ENCODE peak calls at places on chromosomes 12 and 14, in five cellular contexts. W is brain microvascular endothelial cell, G is choroid plexus epithelial cell, Y is neural crest cell, N is adrenal gland. L is an unnamed sample.

GRCh38 chr12:97487470-97487869 is 24.9 kb downstream of the RMST start:
- DNase-seq in W (no peak), G (no peak), Y (no peak), N (no peak), L (no peak)

GRCh38 chr14:38505221-38506095 is 249.6 kb upstream of the CLEC14A start:
- DNase-seq in W (no peak), G (no peak), Y (no peak), N (no peak), L (no peak)

GRCh38 chr12:130977759-130978127 is 24.0 kb downstream of the ADGRD1 start:
- DNase-seq in W (no peak), G (no peak), Y (no peak), N (peak; percentile 17), L (no peak)

GRCh38 chr14:101072070-101072469 is 168.5 kb upstream of the RTL1 start:
- DNase-seq in W (no peak), G (no peak), Y (no peak), N (no peak), L (no peak)

GRCh38 chr14:98945611-98946570 is 326.1 kb downstream of the BCL11B start:
- DNase-seq in W (no peak), G (no peak), Y (no peak), N (no peak), L (no peak)

GRCh38 chr12:13961983-13962382 is 19.4 kb downstream of the GRIN2B start:
- DNase-seq in W (no peak), G (no peak), Y (no peak), N (no peak), L (no peak)

GRCh38 chr12:132608231-132609171 is 1.9 kb downstream of the LRCOL1 start:
- DNase-seq in W (no peak), G (peak; percentile 27), Y (no peak), N (no peak), L (no peak)

GRCh38 chr14:93286212-93286890 is 46.5 kb downstream of the BTBD7 start:
- DNase-seq in W (peak; percentile 36), G (peak; percentile 38), Y (no peak), N (no peak), L (no peak)

GRCh38 chr12:31732926-31733548 is 4.2 kb upstream of the AMN1 start:
- DNase-seq in W (peak; percentile 80), G (peak; percentile 89), Y (no peak), N (no peak), L (peak; percentile 29)

GRCh38 chr14:50954811-50955372 is 10.6 kb upstream of the PYGL start:
- DNase-seq in W (peak; percentile 61), G (peak; percentile 86), Y (no peak), N (no peak), L (no peak)

GRCh38 chr14:32696325-32697101 is 242.2 kb upstream of the NPAS3 start:
- DNase-seq in W (no peak), G (no peak), Y (no peak), N (no peak), L (no peak)

GRCh38 chr12:110699591-110700445 is 10.9 kb upstream of the HVCN1 start:
- DNase-seq in W (no peak), G (no peak), Y (no peak), N (peak; percentile 54), L (no peak)

GRCh38 chr12:55703976-55704761 is 3.5 kb downstream of the ITGA7 start:
- DNase-seq in W (no peak), G (no peak), Y (no peak), N (no peak), L (no peak)

GRCh38 chr14:99645545-99646505 is 896 bp downstream of the HHIPL1 start:
- DNase-seq in W (no peak), G (no peak), Y (no peak), N (no peak), L (no peak)

GRCh38 chr12:85299058-85299457 is 19.0 kb downstream of the ALX1 start:
- DNase-seq in W (no peak), G (no peak), Y (no peak), N (no peak), L (no peak)

GRCh38 chr12:94563261-94563660 is 87.1 kb downstream of the TMCC3 start:
- DNase-seq in W (no peak), G (no peak), Y (no peak), N (no peak), L (no peak)

GRCh38 chr12:100247765-100248164 is 19.1 kb downstream of the DEPDC4 start:
- DNase-seq in W (no peak), G (no peak), Y (no peak), N (no peak), L (no peak)

GRCh38 chr12:69278814-69279782 is 39.7 kb downstream of the CPSF6 start:
- DNase-seq in W (no peak), G (no peak), Y (no peak), N (no peak), L (no peak)

GRCh38 chr12:69287556-69287955 is 48.2 kb downstream of the CPSF6 start:
- DNase-seq in W (no peak), G (no peak), Y (no peak), N (no peak), L (no peak)

GRCh38 chr12:69284131-69284530 is 44.8 kb downstream of the CPSF6 start:
- DNase-seq in W (peak; percentile 73), G (peak; percentile 83), Y (peak; percentile 40), N (peak; percentile 89), L (no peak)
- TF ChIP-seq CTCF in W (peak; percentile 42), G (peak; percentile 30), Y (peak; percentile 44), N (peak; percentile 31), L (peak; percentile 15)

GRCh38 chr12:54392485-54393349 is 8.2 kb upstream of the ZNF385A start:
- DNase-seq in W (no peak), G (no peak), Y (no peak), N (no peak), L (no peak)
- TF ChIP-seq CTCF in W (no peak), G (no peak), Y (no peak), N (no peak), L (no peak)

GRCh38 chr12:11621797-11622423 is 27.6 kb upstream of the ETV6 start:
- DNase-seq in W (peak; percentile 36), G (peak; percentile 18), Y (no peak), N (peak; percentile 60), L (no peak)
- TF ChIP-seq CTCF in W (peak; percentile 31), G (peak; percentile 28), Y (no peak), N (no peak), L (peak; percentile 8)

DNA sequence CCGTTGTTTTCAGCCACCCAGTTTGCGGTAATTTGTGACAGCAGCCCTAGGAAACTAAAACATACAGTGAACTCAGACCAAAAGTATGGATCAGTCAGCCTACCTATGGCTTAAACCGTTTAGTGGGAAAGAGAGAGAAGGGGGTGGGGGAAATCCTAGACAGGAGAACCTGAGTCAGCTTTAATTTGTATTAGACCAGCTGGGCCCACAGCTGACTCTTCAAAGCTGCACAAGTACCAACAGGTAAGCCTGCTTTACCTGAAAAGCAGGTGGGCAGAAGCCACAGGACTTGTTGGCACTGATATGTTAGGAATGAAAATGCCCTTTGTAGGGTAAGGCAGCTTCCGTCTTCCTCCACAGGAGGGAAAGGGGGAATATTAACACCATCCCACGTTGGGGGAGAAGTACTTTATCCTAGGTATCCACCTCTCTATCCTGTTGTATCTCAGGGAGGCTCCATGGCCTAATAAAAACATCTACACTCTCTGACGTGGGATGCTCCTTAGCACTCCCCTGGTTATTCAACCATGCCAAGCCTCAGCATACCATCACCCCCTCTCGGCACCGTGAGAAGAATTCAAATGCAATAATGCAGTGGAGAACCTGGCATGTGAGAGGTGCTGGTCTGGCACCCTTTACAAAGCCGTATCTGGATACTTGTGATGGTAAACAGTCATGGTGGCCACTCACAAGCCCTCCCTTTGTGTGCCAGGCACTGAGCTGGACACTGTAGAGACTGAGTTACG is 70.3 kb downstream of the STON2 start:
- DNase-seq in W (no peak), G (no peak), Y (no peak), N (no peak), L (no peak)
- TF ChIP-seq CTCF in W (no peak), G (no peak), Y (no peak), N (no peak), L (no peak)

GRCh38 chr12:107449891-107450290 is 235.7 kb upstream of the PWP1 start:
- DNase-seq in W (peak; percentile 16), G (no peak), Y (no peak), N (no peak), L (no peak)

GRCh38 chr12:107446476-107446875 is 239.1 kb upstream of the PWP1 start:
- DNase-seq in W (no peak), G (no peak), Y (no peak), N (no peak), L (no peak)

GRCh38 chr12:107447336-107447735 is 238.3 kb upstream of the PWP1 start:
- DNase-seq in W (no peak), G (no peak), Y (no peak), N (no peak), L (no peak)

GRCh38 chr12:107450541-107450940 is 235.1 kb upstream of the PWP1 start:
- DNase-seq in W (no peak), G (no peak), Y (no peak), N (no peak), L (no peak)

DNA sequence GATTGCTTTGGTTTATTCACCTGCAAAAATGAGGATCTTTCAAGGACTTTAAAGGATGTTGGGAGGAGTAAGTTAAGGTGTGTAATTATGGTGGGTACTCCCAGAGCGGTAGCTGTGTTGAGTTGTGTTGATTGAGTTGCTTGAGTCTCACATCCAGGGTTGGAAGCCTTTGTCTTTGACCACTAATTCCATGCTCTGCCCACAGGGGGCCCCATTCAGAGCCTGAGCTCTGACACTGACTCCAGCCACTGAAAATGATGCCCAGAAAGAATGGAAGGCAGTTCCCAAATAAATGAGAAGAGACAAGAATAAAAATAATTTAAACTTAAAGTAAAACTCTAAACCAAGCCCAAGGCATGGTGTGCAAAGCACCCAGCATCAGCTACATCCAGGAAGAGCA is 237.4 kb upstream of the PWP1 start:
- DNase-seq in W (peak; percentile 18), G (peak; percentile 49), Y (peak; percentile 10), N (peak; percentile 59), L (no peak)
- TF ChIP-seq CTCF in W (peak; percentile 78), G (peak; percentile 76), Y (peak; percentile 47), N (peak; percentile 53), L (peak; percentile 49)

GRCh38 chr12:120775862-120776552 is 50.4 kb downstream of the ACADS start:
- DNase-seq in W (no peak), G (peak; percentile 35), Y (no peak), N (no peak), L (no peak)
- TF ChIP-seq CTCF in W (peak; percentile 22), G (peak; percentile 23), Y (peak; percentile 54), N (no peak), L (peak; percentile 16)

L was measured in AG09309.